ENCODE peak calls at places on chromosomes 4 and X, in eight cellular contexts. O is NCI-H2081; V is astrocyte of the hippocampus; B is DMS79; J is activated gamma-delta T cell treated with Interleukin-2 at 50 U/mL for 16 hours; K is neuronal stem cell; Z is stimulated activated CD4-positive, alpha-beta T cell treated with anti-CD3 and anti-CD28 coated beads, TNF-alpha, amount 100 ng/mL, for 48 hours; A is mucosa of gallbladder. C is an unnamed sample.

GRCh38 chr4:52059372-52059771 is 8.3 kb downstream of the SPATA18 start:
- DNase-seq in O (no peak), V (peak; percentile 76), B (no peak), J (no peak), K (no peak), Z (no peak), A (peak; percentile 84), C (no peak)

GRCh38 chrX:103614999-103615398 is 7.2 kb downstream of the TCEAL3 start:
- DNase-seq in O (no peak), V (no peak), B (no peak), J (no peak), K (no peak), Z (no peak), A (no peak), C (no peak)

GRCh38 chr4:3829954-3830773 is 64.0 kb downstream of the ADRA2C start:
- DNase-seq in O (no peak), V (no peak), B (no peak), J (no peak), K (peak; percentile 68), Z (no peak), A (no peak), C (no peak)

GRCh38 chr4:107392951-107393350 is 327.1 kb downstream of the PAPSS1 start:
- DNase-seq in O (no peak), V (no peak), B (no peak), J (no peak), K (no peak), Z (no peak), A (no peak), C (no peak)

GRCh38 chr4:109816082-109816442 is 500 bp downstream of the GAR1 start:
- DNase-seq in O (no peak), V (no peak), B (no peak), J (peak; percentile 34), K (no peak), Z (peak; percentile 25), A (no peak), C (no peak)

GRCh38 chr4:2924286-2924685 is 38.9 kb downstream of the NOP14 start:
- DNase-seq in O (no peak), V (no peak), B (peak; percentile 23), J (no peak), K (no peak), Z (no peak), A (no peak), C (no peak)

GRCh38 chrX:108399427-108400165 is 38.6 kb downstream of the COL4A6 start:
- DNase-seq in O (peak; percentile 32), V (peak; percentile 7), B (no peak), J (no peak), K (no peak), Z (no peak), A (no peak), C (no peak)

GRCh38 chrX:64204252-64204651 is 1.3 kb downstream of the AMER1 start:
- DNase-seq in O (no peak), V (peak; percentile 30), B (no peak), J (no peak), K (no peak), Z (no peak), A (peak; percentile 16), C (peak; percentile 2)

GRCh38 chrX:154433605-154434004 is 3.3 kb upstream of the GDI1 start:
- DNase-seq in O (no peak), V (no peak), B (no peak), J (no peak), K (no peak), Z (no peak), A (no peak), C (no peak)

GRCh38 chr4:7103599-7104365 is 35.9 kb upstream of the GRPEL1 start:
- DNase-seq in O (no peak), V (no peak), B (peak; percentile 27), J (no peak), K (no peak), Z (no peak), A (peak; percentile 87), C (peak; percentile 20)

GRCh38 chr4:137510866-137511265 is 21.4 kb downstream of the PCDH18 start:
- DNase-seq in O (no peak), V (peak; percentile 84), B (no peak), J (no peak), K (no peak), Z (no peak), A (no peak), C (no peak)

GRCh38 chr4:1198070-1198844 is 25.9 kb upstream of the SPON2 start:
- DNase-seq in O (no peak), V (no peak), B (no peak), J (no peak), K (no peak), Z (no peak), A (peak; percentile 8), C (no peak)

GRCh38 chrX:41153453-41153852 is 68.2 kb downstream of the USP9X start:
- DNase-seq in O (no peak), V (no peak), B (no peak), J (no peak), K (no peak), Z (no peak), A (no peak), C (no peak)

GRCh38 chr4:142579483-142579882 is 266.6 kb downstream of the INPP4B start:
- DNase-seq in O (no peak), V (peak; percentile 19), B (no peak), J (no peak), K (peak; percentile 38), Z (no peak), A (no peak), C (no peak)

GRCh38 chr4:40056722-40057539 is at the start of gene N4BP2:
- DNase-seq in O (peak; percentile 78), V (peak; percentile 94), B (peak; percentile 47), J (peak; percentile 59), K (peak; percentile 89), Z (peak; percentile 57), A (peak; percentile 80), C (peak; percentile 43)